ENCODE peak calls at places on chromosomes 7 and 10, in six cellular contexts. N is IMR-90, V is colonic mucosa, W is A673, A is fibroblast of villous mesenchyme, P is tibial nerve. O is an unnamed sample.

GRCh38 chr10:71927669-71928592 is 36.3 kb upstream of the CHST3 start:
- DNase-seq in N (peak; percentile 76), V (no peak), W (no peak), A (peak; percentile 82), P (no peak), O (no peak)

GRCh38 chr10:68938117-68938516 is 17.9 kb upstream of the DDX21 start:
- DNase-seq in N (peak; percentile 5), V (no peak), W (peak; percentile 12), A (peak; percentile 24), P (no peak), O (no peak)

GRCh38 chr10:32949221-32949678 is 8.8 kb downstream of the ITGB1 start:
- DNase-seq in N (no peak), V (no peak), W (no peak), A (peak; percentile 28), P (no peak), O (no peak)

GRCh38 chr7:98250789-98251188 is 1.2 kb downstream of the TECPR1 start:
- DNase-seq in N (no peak), V (peak; percentile 32), W (no peak), A (no peak), P (no peak), O (no peak)

GRCh38 chr10:91185239-91185875 is 35.1 kb upstream of the PCGF5 start:
- DNase-seq in N (peak; percentile 81), V (no peak), W (no peak), A (peak; percentile 54), P (no peak), O (peak; percentile 64)

GRCh38 chr7:74372060-74372408 is 81.7 kb upstream of the GTF2IRD1 start:
- DNase-seq in N (no peak), V (no peak), W (no peak), A (no peak), P (no peak), O (no peak)

GRCh38 chr7:492714-493065 is 27.0 kb downstream of the PDGFA start:
- DNase-seq in N (no peak), V (no peak), W (no peak), A (no peak), P (no peak), O (no peak)

GRCh38 chr10:31023558-31023957 is 8.1 kb downstream of the ZNF438 start:
- DNase-seq in N (no peak), V (no peak), W (no peak), A (no peak), P (no peak), O (no peak)

GRCh38 chr10:47366731-47367460 is 17.2 kb downstream of the ZNF488 start:
- DNase-seq in N (no peak), V (no peak), W (no peak), A (no peak), P (no peak), O (no peak)

GRCh38 chr10:44860811-44861751 is 50.1 kb upstream of the TMEM72 start:
- DNase-seq in N (peak; percentile 86), V (no peak), W (no peak), A (peak; percentile 75), P (peak; percentile 22), O (peak; percentile 62)

GRCh38 chr7:15836041-15836440 is 149.6 kb upstream of the MEOX2 start:
- DNase-seq in N (peak; percentile 50), V (no peak), W (no peak), A (no peak), P (no peak), O (peak; percentile 43)

GRCh38 chr10:30228638-30229037 is 120.4 kb downstream of the MTPAP start:
- DNase-seq in N (no peak), V (no peak), W (no peak), A (no peak), P (no peak), O (no peak)

GRCh38 chr10:68742397-68742796 is 21.4 kb downstream of the CCAR1 start:
- DNase-seq in N (no peak), V (no peak), W (no peak), A (no peak), P (no peak), O (no peak)

GRCh38 chr7:88280801-88281200 is 25.9 kb downstream of the STEAP4 start:
- DNase-seq in N (no peak), V (no peak), W (no peak), A (no peak), P (no peak), O (no peak)

DNA sequence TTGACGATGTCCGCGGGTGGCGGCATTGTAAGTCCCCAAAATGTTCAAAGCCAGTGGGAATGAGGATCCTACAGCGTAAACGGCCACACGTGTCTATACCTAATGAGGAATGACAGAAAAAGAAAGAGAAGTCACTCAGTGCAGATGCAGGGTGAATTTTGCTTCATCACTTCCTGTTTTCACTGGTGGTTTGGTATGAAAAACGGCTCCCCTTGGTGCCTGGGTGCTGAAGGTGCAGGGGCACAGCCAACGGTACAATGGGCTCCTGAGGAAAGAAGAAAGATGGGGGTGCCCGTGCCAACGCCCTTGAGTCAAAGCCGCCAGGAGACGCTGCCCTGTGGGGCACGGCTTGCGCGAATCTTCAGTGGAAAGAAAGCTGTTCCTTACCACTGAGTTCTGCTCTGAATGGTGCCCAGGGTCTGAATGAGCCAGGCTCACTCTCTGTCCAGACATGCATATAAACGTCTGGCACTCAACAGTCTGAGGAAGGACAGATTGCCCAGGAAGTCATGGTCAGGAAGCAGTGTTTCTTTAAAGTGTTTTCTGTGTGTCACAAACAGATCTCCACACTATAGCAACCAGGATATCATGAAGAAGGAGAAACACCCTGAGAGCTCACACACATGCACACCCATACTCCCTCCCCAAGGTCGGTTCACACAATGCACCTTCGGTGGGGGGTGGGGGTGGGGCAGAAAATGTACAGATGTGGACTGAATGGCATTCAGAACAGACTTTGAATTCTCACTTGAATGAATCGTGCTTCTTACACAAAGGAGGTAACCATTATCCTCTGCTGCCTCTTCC is 105.8 kb downstream of the ELMO1 start:
- DNase-seq in N (no peak), V (peak; percentile 27), W (no peak), A (no peak), P (no peak), O (no peak)
- H3K4me3 ChIP-seq in N (no peak overlapping the region), V (no peak overlapping the region), W (no peak overlapping the region), A (no peak overlapping the region), P (no peak overlapping the region), O (no peak overlapping the region)

DNA sequence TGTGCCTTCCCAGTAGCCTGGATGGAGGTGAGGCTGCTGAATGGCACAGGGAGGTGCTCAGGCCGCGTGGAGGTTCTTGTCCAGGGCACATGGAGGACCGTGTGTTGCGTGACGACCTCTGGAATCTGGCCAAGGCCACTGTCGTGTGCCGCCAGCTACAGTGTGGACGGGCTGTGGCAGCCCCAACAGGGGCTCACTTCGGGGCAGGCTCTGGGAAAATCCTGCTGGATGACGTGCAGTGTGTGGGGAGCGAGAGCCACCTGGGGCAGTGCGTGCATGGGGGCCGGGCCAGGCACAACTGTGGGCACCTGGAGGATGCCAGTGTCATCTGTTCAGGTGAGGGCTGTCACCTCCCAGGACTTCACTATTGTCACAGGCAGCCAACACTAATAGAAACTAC is 50.2 kb upstream of the C10orf120 start:
- DNase-seq in N (no peak), V (no peak), W (no peak), A (no peak), P (no peak), O (no peak)
- H3K4me3 ChIP-seq in N (no peak overlapping the region), V (no peak overlapping the region), W (no peak overlapping the region), A (no peak overlapping the region), P (no peak overlapping the region), O (no peak overlapping the region)

GRCh38 chr10:11677480-11677879 is 64.7 kb upstream of the ECHDC3 start:
- DNase-seq in N (no peak), V (no peak), W (no peak), A (no peak), P (no peak), O (no peak)
- H3K4me3 ChIP-seq in N (no peak overlapping the region), V (no peak overlapping the region), W (no peak overlapping the region), A (no peak overlapping the region), P (no peak overlapping the region), O (no peak overlapping the region)

DNA sequence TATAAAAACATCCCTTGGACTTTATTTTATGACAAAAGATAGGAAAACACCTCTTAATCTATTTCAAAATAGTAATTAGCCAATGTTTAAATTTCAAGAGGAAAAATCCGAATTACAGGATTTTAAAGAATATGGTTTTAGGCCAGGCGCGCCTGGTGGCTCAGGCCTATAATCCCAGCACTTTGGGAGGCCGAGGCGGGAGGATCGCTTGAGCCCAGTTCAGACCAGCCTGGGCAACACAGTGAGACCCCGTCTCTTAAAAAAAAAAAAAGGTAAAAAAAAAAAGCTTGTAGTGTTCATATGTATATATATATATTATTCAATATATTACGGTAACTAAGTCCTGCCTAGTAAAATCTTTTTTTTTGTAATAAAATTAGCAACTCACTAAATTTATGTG is 1.4 kb downstream of the BNIP3 start:
- DNase-seq in N (no peak), V (no peak), W (no peak), A (no peak), P (no peak), O (no peak)
- H3K4me3 ChIP-seq in N (peak overlapping the region; percentile 99), V (peak overlapping the region; percentile 61), W (peak overlapping the region; percentile 93), A (peak overlapping the region; percentile 86), P (peak overlapping the region; percentile 85), O (peak overlapping the region; percentile 84)

DNA sequence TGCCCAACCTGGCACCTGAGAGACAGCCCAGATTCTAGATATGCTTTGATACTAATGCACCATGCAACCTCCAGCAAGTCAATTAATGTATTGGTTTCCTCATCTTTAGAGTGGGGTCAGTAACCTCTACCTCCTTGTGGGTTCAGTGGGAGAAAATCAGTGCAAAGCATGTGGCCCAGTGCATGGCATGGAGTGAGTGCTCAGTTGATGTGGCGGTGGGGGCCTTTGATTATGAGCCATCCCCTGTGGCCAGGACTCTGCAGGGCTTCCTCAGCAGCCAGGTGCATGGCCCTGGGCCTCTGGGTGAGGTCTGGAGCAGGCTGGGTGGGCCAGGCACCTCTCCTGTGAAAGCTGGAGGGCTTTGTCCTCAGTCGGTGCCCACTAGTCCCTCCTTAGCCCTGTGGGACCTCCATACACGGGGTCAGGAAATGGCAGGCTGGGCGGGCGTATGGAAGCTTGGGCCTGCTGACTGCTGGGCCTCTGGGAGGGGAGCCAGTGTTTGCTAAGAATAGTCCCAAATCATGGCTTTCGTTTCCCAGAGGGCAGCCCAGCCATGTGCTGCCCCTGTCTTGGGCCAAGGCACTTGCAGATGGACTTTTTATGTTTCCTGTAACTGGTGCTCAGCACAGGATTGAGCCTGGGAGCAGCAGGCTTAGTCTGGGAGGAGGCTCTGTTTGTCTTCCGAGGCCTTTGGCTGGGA is 3.4 kb downstream of the PALD1 start:
- DNase-seq in N (no peak), V (no peak), W (no peak), A (peak; percentile 15), P (no peak), O (no peak)
- H3K4me3 ChIP-seq in N (no peak overlapping the region), V (no peak overlapping the region), W (no peak overlapping the region), A (no peak overlapping the region), P (no peak overlapping the region), O (no peak overlapping the region)

DNA sequence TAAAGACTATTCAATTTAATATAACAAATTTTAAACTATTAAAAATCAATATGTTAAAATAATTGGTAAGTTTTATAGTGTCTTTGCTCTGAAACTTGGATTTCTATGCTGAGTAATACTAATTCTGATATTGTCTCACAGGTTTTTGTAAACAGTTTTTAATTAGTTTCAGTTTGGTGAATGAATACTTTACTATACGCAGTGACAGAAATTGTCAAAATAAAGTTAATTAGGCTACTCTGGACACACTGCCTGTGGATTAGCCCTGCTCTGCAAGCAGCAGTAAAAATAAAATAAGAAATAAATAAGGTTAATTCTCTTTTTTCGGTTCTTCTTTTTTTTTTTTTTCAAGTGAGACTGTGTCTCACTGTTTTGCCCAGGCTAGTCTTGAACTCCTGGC is 105.3 kb downstream of the ANKRD61 start:
- DNase-seq in N (no peak), V (no peak), W (no peak), A (no peak), P (no peak), O (no peak)
- H3K4me3 ChIP-seq in N (no peak overlapping the region), V (no peak overlapping the region), W (no peak overlapping the region), A (no peak overlapping the region), P (no peak overlapping the region), O (no peak overlapping the region)

O was measured in astrocyte of the spinal cord.